ENCODE peak calls at places on chromosome 4, in five cellular contexts. X is neuronal stem cell, V is IMR-90, Q is cardiac muscle cell, U is right lobe of liver. Z is an unnamed sample. For H3K4me1, the result is how much of the 10 kb centered on the place peaks cover.

GRCh38 chr4:90528551-90528950 is 401.4 kb downstream of the CCSER1 start:
- DNase-seq in X (no peak), Q (no peak), V (no peak), U (no peak), Z (no peak)

GRCh38 chr4:172957216-172957615 is 211.4 kb upstream of the GALNT7 start:
- DNase-seq in U (no peak), V (no peak), Q (no peak), X (no peak), Z (no peak)

GRCh38 chr4:112318239-112319142 is 21.3 kb downstream of the ALPK1 start:
- DNase-seq in X (no peak), U (no peak), Q (no peak), V (no peak), Z (no peak)

GRCh38 chr4:113384600-113384999 is 335.1 kb downstream of the ANK2 start:
- DNase-seq in V (peak), U (no peak), Q (peak), X (no peak), Z (no peak)

GRCh38 chr4:42302348-42302747 is 94.9 kb upstream of the SHISA3 start:
- DNase-seq in X (peak), Q (peak), V (peak), U (no peak), Z (no peak)

GRCh38 chr4:154720123-154720522 is 23.7 kb upstream of the LRAT start:
- DNase-seq in U (no peak), X (no peak), Q (no peak), V (no peak), Z (no peak)

GRCh38 chr4:64781737-64782326 is 372.6 kb upstream of the TECRL start:
- DNase-seq in U (no peak), X (peak), Q (peak), V (peak), Z (no peak)

GRCh38 chr4:38730830-38731646 is 51.8 kb downstream of the TLR10 start:
- DNase-seq in U (peak), X (peak), Q (peak), V (peak), Z (peak)

GRCh38 chr4:83618991-83619390 is 83.1 kb downstream of the GPAT3 start:
- DNase-seq in Q (peak), X (no peak), V (peak), U (no peak), Z (no peak)

GRCh38 chr4:73868206-73869129 is 725 bp upstream of the CXCL1 start:
- DNase-seq in U (no peak), V (no peak), X (peak), Q (no peak), Z (peak)

GRCh38 chr4:16457944-16458343 is 231.7 kb upstream of the TAPT1 start:
- DNase-seq in X (no peak), Q (no peak), U (no peak), V (peak), Z (no peak)

GRCh38 chr4:82376109-82376508 is 2.3 kb upstream of the HNRNPD start:
- DNase-seq in U (no peak), Q (no peak), V (no peak), X (no peak), Z (no peak)

GRCh38 chr4:6608758-6609414 is 31.6 kb upstream of the MRFAP1 start:
- DNase-seq in Q (no peak), U (no peak), X (peak), V (no peak), Z (no peak)

GRCh38 chr4:85147481-85148076 is 181.1 kb upstream of the WDFY3 start:
- DNase-seq in Q (peak), U (peak), V (peak), X (peak), Z (peak)

GRCh38 chr4:158722917-158723793 is at the start of gene PPID:
- DNase-seq in X (peak), U (peak), Q (peak), V (peak), Z (peak)

GRCh38 chr4:123588631-123589223 is 192.1 kb downstream of the SPRY1 start:
- DNase-seq in V (peak), Q (peak), X (no peak), U (no peak), Z (no peak)

GRCh38 chr4:144754562-144755410 is 108.8 kb downstream of the HHIP start:
- DNase-seq in V (peak), Q (peak), X (no peak), U (no peak), Z (no peak)

GRCh38 chr4:24104173-24104572 is 214.3 kb upstream of the PPARGC1A start:
- DNase-seq in Q (peak), V (peak), U (peak), X (no peak), Z (peak)

GRCh38 chr4:61202100-61202637 is 2.0 kb downstream of the ADGRL3 start:
- DNase-seq in V (no peak), Q (no peak), U (no peak), X (peak), Z (no peak)

GRCh38 chr4:61201562-61202099 is 1.5 kb downstream of the ADGRL3 start:
- DNase-seq in Q (peak), V (no peak), X (no peak), U (peak), Z (no peak)

GRCh38 chr4:61200195-61200990 is at the start of gene ADGRL3:
- DNase-seq in Q (peak), U (peak), X (peak), V (peak), Z (peak)

GRCh38 chr4:61199869-61200194 is 294 bp upstream of the ADGRL3 start:
- DNase-seq in U (no peak), Q (no peak), X (peak), V (no peak), Z (no peak)

GRCh38 chr4:61200991-61201526 is 933 bp downstream of the ADGRL3 start:
- DNase-seq in U (peak), V (no peak), X (peak), Q (peak), Z (no peak)
- H3K4me3 ChIP-seq in U (peak), V (peak), X (peak), Q (peak), Z (peak)

GRCh38 chr4:176189891-176190795 is 5.2 kb downstream of the SPATA4 start:
- DNase-seq in V (peak), U (no peak), X (no peak), Q (no peak), Z (no peak)
- H3K4me1 ChIP-seq in V (under half), U (under half), X (under half), Q (under half), Z (under half)

GRCh38 chr4:176498857-176499256 is 179.1 kb downstream of the SPCS3 start:
- DNase-seq in V (peak), X (no peak), U (no peak), Q (peak), Z (no peak)

GRCh38 chr4:176500894-176501293 is 181.1 kb downstream of the SPCS3 start:
- DNase-seq in X (no peak), U (no peak), V (no peak), Q (no peak), Z (no peak)

DNA sequence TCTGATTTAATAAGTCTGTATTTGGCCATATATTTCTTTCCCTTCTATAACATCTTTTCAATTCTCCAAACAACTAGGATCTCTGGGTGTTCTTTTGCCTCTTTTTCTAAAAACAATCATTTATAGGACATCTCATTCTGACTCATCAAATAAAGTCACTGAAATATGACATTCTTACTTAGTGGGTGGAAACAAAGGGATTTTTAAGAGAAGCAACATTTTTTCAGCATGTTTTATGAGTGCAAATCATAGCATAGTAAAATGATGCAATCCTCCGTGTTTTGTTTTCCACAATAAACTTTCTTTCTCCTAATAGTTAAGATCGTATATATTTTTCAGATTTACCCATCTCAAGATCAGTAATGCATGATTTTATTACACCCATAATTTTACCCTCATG is 179.8 kb downstream of the SPCS3 start:
- DNase-seq in Q (peak), U (no peak), X (no peak), V (peak), Z (no peak)
- H3K4me3 ChIP-seq in Q (no peak), U (no peak), X (no peak), V (no peak), Z (no peak)

DNA sequence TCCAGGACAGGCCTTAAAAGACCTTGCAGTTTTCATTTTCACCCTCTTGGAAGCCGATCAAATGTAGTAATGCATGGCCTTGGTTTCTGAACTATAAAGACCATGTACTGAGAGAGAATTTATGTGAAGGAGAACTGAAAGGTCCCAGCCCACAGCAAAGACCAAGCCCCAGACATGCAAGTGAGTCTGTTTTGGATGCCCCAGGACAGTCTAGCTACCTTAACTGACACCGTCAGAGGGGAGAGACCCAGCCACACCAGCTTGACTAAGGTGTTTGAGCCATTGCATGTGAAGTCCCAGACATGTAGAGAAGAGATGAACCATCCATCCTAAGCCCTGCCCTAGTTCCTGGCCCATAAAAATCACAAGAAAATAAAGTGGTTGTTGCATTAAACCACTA is 316.8 kb upstream of the GATB start:
- DNase-seq in V (no peak), U (no peak), Q (no peak), X (no peak), Z (no peak)
- H3K4me1 ChIP-seq in V (under half), U (under half), Q (under half), X (under half), Z (under half)

DNA sequence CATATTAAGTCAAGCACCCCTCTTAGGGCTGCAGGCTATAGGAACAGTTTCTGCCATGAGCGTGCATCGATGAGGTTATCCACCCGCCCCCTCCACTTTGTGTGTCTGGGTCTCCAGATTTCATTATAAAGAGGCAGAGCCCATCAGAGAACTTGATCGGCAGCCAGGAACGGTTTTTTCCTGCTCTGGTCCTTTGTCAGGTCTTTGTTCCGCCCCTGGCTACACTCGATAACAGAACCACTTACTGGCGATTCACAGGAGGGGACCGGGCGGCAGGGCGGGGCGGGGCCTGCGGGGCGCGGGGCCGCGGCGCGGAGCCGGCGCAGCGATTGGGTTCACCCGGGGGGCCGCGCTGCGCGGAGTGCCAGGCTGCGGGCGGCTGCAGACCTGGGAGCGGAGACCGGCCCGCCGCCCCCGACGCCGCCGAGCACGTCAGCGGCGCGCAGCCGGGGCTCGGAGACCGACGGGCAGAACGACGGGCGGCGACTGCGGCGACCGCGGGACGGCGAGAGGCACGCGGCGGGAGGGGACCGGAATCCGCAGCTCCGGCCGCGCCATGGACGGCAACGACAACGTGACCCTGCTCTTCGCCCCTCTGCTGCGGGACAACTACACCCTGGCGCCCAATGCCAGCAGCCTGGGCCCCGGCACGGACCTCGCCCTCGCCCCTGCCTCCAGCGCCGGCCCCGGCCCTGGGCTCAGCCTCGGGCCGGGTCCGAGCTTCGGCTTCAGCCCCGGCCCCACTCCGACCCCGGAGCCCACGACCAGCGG is at the start of gene SLC10A4:
- DNase-seq in X (peak), V (no peak), U (no peak), Q (no peak), Z (peak)
- H3K4me3 ChIP-seq in X (peak), V (peak), U (no peak), Q (peak), Z (peak)

DNA sequence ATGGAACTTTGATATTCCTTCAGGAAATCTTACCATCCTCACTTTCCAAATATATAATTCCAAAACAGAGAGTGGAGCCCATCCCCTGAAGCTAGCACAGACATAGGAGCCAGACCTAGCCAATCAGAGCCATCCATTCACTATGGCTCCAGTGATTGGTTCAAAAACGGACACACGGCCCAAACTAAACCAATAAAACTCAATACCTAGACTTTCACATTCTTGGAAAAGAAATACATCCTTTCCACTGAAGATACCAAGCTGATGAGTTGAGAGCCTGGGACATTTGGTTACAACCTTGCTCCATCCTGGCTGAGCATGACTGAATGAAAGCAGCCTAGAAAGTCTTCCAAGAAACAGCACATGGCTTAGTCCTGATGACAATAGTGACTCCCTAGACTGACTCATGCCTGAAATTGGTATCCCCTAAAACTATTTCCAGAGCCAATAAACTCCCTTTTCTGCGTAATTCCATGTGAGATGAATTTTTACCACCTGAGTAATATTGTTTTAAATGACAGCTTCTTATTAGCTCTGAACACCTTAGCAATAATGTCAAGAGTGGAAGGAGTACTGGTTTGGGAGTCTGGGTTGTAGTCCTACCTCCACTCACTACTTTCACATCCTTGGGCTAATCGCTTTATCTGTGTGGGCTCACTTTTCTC is 189.6 kb upstream of the LNX1 start:
- DNase-seq in U (no peak), X (no peak), Q (no peak), V (peak), Z (no peak)
- H3K4me1 ChIP-seq in U (under half), X (under half), Q (under half), V (under half), Z (under half)

DNA sequence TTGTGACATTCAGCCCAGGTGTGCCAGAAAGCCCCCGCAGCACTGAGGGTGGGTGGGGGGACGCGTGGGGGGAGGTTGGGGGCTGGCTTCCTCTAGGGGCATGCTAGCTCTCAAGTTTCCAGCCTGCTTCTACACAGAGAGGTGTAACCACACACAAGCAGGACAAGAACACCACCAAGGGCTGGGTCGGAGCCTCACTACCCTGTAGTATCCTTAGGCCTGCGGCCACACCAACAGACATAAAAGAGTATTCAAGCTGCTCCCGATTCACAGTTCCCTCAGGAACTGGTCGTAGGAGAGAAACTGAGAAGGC is 1.8 kb downstream of the USP46 start:
- DNase-seq in V (no peak), X (no peak), Q (no peak), U (no peak), Z (no peak)
- H3K4me3 ChIP-seq in V (peak), X (no peak), Q (peak), U (no peak), Z (no peak)

DNA sequence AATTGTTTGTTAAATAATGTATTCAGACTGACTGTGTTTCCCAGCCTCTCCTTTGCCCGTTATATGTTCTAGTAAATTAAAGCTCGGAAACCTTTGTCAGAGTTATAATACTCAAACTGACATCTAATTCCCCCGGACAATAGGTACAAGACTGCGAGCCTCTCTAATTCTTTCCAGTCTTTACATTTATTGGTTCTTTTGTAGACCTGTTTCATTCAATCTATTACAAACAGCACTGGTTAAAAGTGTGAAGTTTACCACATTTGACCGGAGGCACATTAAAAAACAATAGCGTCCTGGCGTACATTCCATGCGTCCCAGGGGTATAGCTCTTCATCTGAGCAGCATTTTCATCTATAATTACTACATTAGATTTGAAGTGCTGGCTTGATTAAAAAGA is 49.9 kb upstream of the TENM3 start:
- DNase-seq in V (no peak), Q (no peak), U (no peak), X (no peak), Z (no peak)
- H3K4me1 ChIP-seq in V (under half), Q (under half), U (under half), X (under half), Z (under half)

GRCh38 chr4:88006956-88007303 is 505 bp upstream of the PKD2 start:
- DNase-seq in V (no peak), X (no peak), U (no peak), Q (no peak), Z (no peak)
- H3K4me3 ChIP-seq in V (peak), X (peak), U (peak), Q (peak), Z (peak)

Z was measured in right cardiac atrium.